ENCODE peak calls at places on chromosomes 6 and 20, in ten cellular contexts. R is heart right ventricle, Y is lower lobe of right lung, K is IMR-90, T is HFF-Myc, L is HCT116, Z is brain microvascular endothelial cell, N is PC-3, S is cardiac fibroblast, M is GM12865. D is an unnamed sample.

GRCh38 chr6:14028631-14029030 is 88.9 kb upstream of the CD83 start:
- DNase-seq in M (no peak), Y (no peak), K (no peak), S (no peak), T (no peak), L (no peak), R (no peak), Z (no peak), N (no peak), D (no peak)

GRCh38 chr6:136738178-136739057 is 53.9 kb downstream of the MAP3K5 start:
- DNase-seq in S (peak; percentile 61), M (no peak), L (no peak), N (no peak), K (peak; percentile 26), R (peak; percentile 47), Y (no peak), Z (no peak), T (no peak), D (peak; percentile 36)

GRCh38 chr6:132695773-132696172 is 18.1 kb downstream of the VNN1 start:
- DNase-seq in K (no peak), Z (no peak), S (peak; percentile 32), N (no peak), Y (no peak), R (no peak), L (no peak), M (no peak), T (no peak), D (no peak)

GRCh38 chr6:169340395-169340794 is 86.7 kb upstream of the THBS2 start:
- DNase-seq in N (peak; percentile 69), K (no peak), Z (no peak), M (no peak), T (no peak), L (peak; percentile 18), Y (peak; percentile 37), S (no peak), R (no peak), D (peak; percentile 44)

GRCh38 chr6:39879535-39879934 is 54.7 kb downstream of the MOCS1 start:
- DNase-seq in Y (no peak), N (no peak), M (no peak), T (no peak), Z (no peak), L (no peak), K (peak; percentile 17), R (no peak), S (peak; percentile 53), D (no peak)

GRCh38 chr6:54629132-54629531 is 217.4 kb upstream of the FAM83B start:
- DNase-seq in Z (no peak), M (no peak), K (peak; percentile 77), R (no peak), T (no peak), S (no peak), Y (no peak), L (no peak), N (no peak), D (no peak)

GRCh38 chr6:99868074-99868702 is 125.8 kb downstream of the MCHR2 start:
- DNase-seq in L (peak; percentile 51), K (peak; percentile 51), Y (peak; percentile 76), S (peak; percentile 78), R (peak; percentile 50), Z (peak; percentile 68), N (peak; percentile 78), T (peak; percentile 40), M (peak; percentile 66), D (peak; percentile 62)

GRCh38 chr20:12063106-12063505 is 145.4 kb downstream of the BTBD3 start:
- DNase-seq in R (no peak), L (no peak), Y (no peak), M (no peak), N (no peak), S (no peak), Z (no peak), T (no peak), K (no peak), D (no peak)

GRCh38 chr6:140602843-140603242 is 1228.4 kb upstream of the CITED2 start:
- DNase-seq in S (no peak), T (no peak), Z (no peak), M (no peak), N (no peak), R (no peak), Y (no peak), L (no peak), K (no peak), D (peak; percentile 17)

GRCh38 chr6:130018830-130019795 is 732 bp downstream of the L3MBTL3 start:
- DNase-seq in M (peak; percentile 51), T (no peak), R (peak; percentile 21), Z (no peak), L (no peak), S (peak; percentile 53), Y (peak; percentile 55), N (peak; percentile 19), K (peak; percentile 37), D (peak; percentile 45)

GRCh38 chr6:39063520-39063919 is 14.9 kb downstream of the GLP1R start:
- DNase-seq in N (no peak), T (no peak), K (no peak), Y (no peak), M (no peak), S (no peak), Z (no peak), R (no peak), L (no peak), D (no peak)

DNA sequence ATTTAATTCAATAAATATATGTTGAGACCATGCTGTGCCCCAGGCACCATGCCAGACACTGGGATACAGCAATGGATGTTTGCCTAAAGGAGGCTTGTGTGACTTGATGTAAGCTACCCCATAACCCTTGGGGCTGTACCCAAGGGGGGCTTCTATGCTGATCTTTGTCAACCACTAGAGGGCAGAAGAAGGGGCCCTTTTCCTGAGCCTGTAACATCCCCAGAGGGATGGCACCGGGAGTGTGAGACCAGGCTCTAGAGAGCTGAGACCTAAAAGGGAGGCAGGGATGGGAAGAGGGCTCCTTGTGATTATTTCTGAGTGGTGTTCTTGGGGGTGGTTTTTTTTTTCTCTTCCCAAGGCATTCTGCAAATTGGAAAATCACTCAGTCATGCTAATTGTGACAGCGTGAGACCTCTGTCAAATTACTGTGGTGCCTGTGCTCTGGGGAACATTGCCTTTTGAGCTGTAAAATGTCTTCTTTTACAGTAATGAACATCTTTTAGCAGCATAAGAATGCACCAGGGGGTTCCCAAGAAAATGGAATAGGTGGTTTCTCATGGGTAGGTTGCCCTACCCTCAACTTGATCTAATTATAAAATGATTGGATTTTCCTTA is 138.8 kb upstream of the SLC24A3 start:
- DNase-seq in Y (no peak), K (no peak), L (no peak), T (no peak), Z (no peak), R (no peak), S (peak; percentile 3), M (peak; percentile 35), N (peak; percentile 20), D (no peak)
- TF ChIP-seq CTCF in Y (peak; percentile 13), K (no peak), L (peak; percentile 56), T (no peak), Z (no peak), R (no peak), S (peak; percentile 24), M (peak; percentile 43), N (peak; percentile 66), D (peak; percentile 18)

DNA sequence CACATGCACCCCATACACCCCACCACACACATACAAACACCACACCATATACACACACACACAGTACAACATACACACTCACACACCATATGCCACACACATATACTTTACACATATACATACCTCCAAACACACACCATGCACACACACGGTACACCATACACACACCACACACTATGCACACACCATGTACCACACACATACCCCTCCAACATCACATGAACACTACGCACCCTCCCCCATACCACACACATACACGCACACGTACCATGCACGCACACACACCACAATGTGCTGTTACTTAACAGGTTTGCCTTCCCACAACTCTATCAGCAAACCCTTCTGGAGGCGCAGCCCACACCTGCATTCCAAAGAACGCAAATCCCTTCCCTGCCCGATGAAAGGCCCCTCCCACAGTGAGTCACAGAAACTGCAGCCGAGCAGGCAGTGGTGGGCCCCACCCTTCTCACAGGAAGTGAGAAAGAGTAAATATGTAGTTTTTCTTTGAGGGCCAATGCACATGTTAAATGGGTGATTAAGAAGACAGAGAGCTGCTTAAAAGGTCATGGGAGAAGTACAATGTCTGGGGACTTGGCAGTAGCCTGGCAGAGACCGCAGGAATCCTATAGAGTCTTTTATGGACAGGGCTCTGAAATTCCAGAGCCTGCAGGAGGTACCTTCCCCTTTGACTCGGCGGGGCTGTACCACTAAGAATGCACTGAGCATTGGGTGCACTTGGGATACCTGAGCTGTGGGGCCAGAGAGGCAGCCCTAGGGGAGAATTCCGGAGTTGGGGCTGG is 34.1 kb upstream of the EZR start:
- DNase-seq in R (no peak), Z (peak; percentile 86), Y (peak; percentile 92), M (peak; percentile 86), K (peak; percentile 79), L (peak; percentile 97), T (peak; percentile 89), N (peak; percentile 98), S (peak; percentile 91), D (peak; percentile 89)
- H3K4me3 ChIP-seq in R (no peak overlapping the region), Z (no peak overlapping the region), Y (no peak overlapping the region), M (peak overlapping the region; percentile 43), K (no peak overlapping the region), L (peak overlapping the region; percentile 56), T (no peak overlapping the region), N (peak overlapping the region; percentile 26), S (no peak overlapping the region), D (no peak overlapping the region)

DNA sequence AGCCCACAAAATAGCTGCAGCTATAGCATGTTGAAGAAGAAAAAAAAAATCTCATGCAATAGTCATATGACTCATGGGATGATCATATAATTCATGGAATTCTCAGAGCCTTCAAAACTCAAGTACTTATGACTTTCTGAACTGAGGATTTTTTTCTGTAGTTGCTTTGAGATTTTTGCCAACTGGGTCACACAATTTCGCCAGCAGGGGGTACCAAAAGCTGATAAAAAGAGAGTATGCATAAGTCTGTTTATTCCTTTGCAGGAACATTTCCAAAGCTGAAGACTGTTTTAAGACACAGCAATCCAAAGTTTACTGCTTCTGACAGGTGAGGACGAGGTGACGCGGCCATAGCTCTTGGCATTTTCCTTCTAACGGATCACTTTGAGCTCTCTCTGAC is 586.1 kb upstream of the CHD6 start:
- DNase-seq in T (no peak), K (no peak), S (peak; percentile 0), Z (no peak), R (peak; percentile 19), L (no peak), N (no peak), M (no peak), Y (no peak), D (no peak)
- TF ChIP-seq CTCF in T (no peak), K (no peak), S (no peak), Z (no peak), R (peak; percentile 35), L (no peak), N (peak; percentile 14), M (no peak), Y (peak; percentile 31), D (no peak)

GRCh38 chr6:62345446-62345845 is 59.4 kb upstream of the KHDRBS2 start:
- DNase-seq in K (no peak), L (no peak), T (no peak), Y (no peak), Z (no peak), R (no peak), S (no peak), M (no peak), N (no peak), D (no peak)

GRCh38 chr6:62345962-62346689 is 60.1 kb upstream of the KHDRBS2 start:
- DNase-seq in R (no peak), T (no peak), N (no peak), Y (no peak), L (no peak), M (no peak), S (no peak), Z (no peak), K (no peak), D (no peak)

DNA sequence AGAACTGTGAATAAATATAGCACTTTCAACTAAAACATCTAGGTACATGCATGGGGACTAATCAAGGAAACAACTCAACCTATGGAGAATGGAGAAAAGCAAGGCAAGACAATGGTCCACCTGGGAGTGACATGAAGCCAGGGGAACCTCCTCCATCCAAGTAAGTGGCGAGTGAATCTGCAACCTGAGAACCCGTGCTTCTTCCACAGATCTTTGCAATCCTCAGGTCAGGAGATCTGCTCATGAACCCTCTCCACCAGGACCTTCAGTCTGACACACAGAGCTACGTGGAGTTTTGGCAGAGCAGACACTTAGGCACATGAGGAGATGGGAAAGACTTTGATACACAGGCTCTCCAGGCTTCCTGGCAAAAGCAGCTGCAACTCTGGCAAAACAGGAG is 58.8 kb upstream of the KHDRBS2 start:
- DNase-seq in R (no peak), T (no peak), S (no peak), N (no peak), Y (no peak), K (no peak), L (no peak), M (no peak), Z (no peak), D (no peak)
- H3K4me3 ChIP-seq in R (no peak overlapping the region), T (no peak overlapping the region), S (no peak overlapping the region), N (no peak overlapping the region), Y (no peak overlapping the region), K (no peak overlapping the region), L (no peak overlapping the region), M (no peak overlapping the region), Z (no peak overlapping the region), D (no peak overlapping the region)

D was measured in AG10803.